ENCODE peak calls at places on chromosomes 3 and 15, in eight cellular contexts. One of them, this sample, is unnamed.

GRCh38 chr3:98763076-98763475 is at the start of gene ST3GAL6:
- DNase-seq in adrenal gland: peak; percentile 67
- DNase-seq in Peyer's patch: no peak
- DNase-seq in K562: no peak
- DNase-seq in tibial nerve: no peak
- DNase-seq in H1: no peak
- DNase-seq in breast epithelium: no peak
- DNase-seq in body of pancreas: peak; percentile 69
- DNase-seq in this sample: peak; percentile 36

GRCh38 chr3:111763101-111763500 is 96.0 kb upstream of the PHLDB2 start:
- DNase-seq in adrenal gland: no peak
- DNase-seq in Peyer's patch: no peak
- DNase-seq in K562: no peak
- DNase-seq in tibial nerve: no peak
- DNase-seq in H1: no peak
- DNase-seq in breast epithelium: no peak
- DNase-seq in body of pancreas: no peak
- DNase-seq in this sample: no peak

GRCh38 chr3:190217081-190217480 is 96.4 kb upstream of the P3H2 start:
- DNase-seq in adrenal gland: no peak
- DNase-seq in Peyer's patch: no peak
- DNase-seq in K562: no peak
- DNase-seq in tibial nerve: no peak
- DNase-seq in H1: no peak
- DNase-seq in breast epithelium: no peak
- DNase-seq in body of pancreas: no peak
- DNase-seq in this sample: no peak

GRCh38 chr15:79523266-79523665 is 91.1 kb downstream of the MINAR1 start:
- DNase-seq in adrenal gland: no peak
- DNase-seq in Peyer's patch: no peak
- DNase-seq in K562: no peak
- DNase-seq in tibial nerve: no peak
- DNase-seq in H1: no peak
- DNase-seq in breast epithelium: no peak
- DNase-seq in body of pancreas: no peak
- DNase-seq in this sample: no peak

GRCh38 chr3:67381667-67382272 is 272.6 kb downstream of the SUCLG2 start:
- DNase-seq in adrenal gland: peak; percentile 41
- DNase-seq in Peyer's patch: no peak
- DNase-seq in K562: no peak
- DNase-seq in tibial nerve: no peak
- DNase-seq in H1: no peak
- DNase-seq in breast epithelium: no peak
- DNase-seq in body of pancreas: no peak
- DNase-seq in this sample: peak; percentile 25

GRCh38 chr15:80727196-80727595 is 32.1 kb downstream of the ABHD17C start:
- DNase-seq in adrenal gland: no peak
- DNase-seq in Peyer's patch: no peak
- DNase-seq in K562: no peak
- DNase-seq in tibial nerve: no peak
- DNase-seq in H1: no peak
- DNase-seq in breast epithelium: no peak
- DNase-seq in body of pancreas: no peak
- DNase-seq in this sample: no peak

GRCh38 chr3:154122096-154122911 is 1.1 kb downstream of the ARHGEF26 start:
- DNase-seq in adrenal gland: no peak
- DNase-seq in Peyer's patch: peak; percentile 51
- DNase-seq in K562: no peak
- DNase-seq in tibial nerve: no peak
- DNase-seq in H1: no peak
- DNase-seq in breast epithelium: no peak
- DNase-seq in body of pancreas: peak; percentile 4
- DNase-seq in this sample: no peak

GRCh38 chr15:48076454-48076853 is 44.3 kb upstream of the SLC24A5 start:
- DNase-seq in adrenal gland: peak; percentile 54
- DNase-seq in Peyer's patch: no peak
- DNase-seq in K562: no peak
- DNase-seq in tibial nerve: no peak
- DNase-seq in H1: no peak
- DNase-seq in breast epithelium: no peak
- DNase-seq in body of pancreas: no peak
- DNase-seq in this sample: no peak

GRCh38 chr3:170054204-170054603 is 16.4 kb downstream of the GPR160 start:
- DNase-seq in adrenal gland: no peak
- DNase-seq in Peyer's patch: no peak
- DNase-seq in K562: peak; percentile 32
- DNase-seq in tibial nerve: no peak
- DNase-seq in H1: no peak
- DNase-seq in breast epithelium: no peak
- DNase-seq in body of pancreas: no peak
- DNase-seq in this sample: peak; percentile 26

GRCh38 chr15:32737246-32737757 is 19.5 kb downstream of the GREM1 start:
- DNase-seq in adrenal gland: no peak
- DNase-seq in Peyer's patch: no peak
- DNase-seq in K562: no peak
- DNase-seq in tibial nerve: no peak
- DNase-seq in H1: no peak
- DNase-seq in breast epithelium: no peak
- DNase-seq in body of pancreas: no peak
- DNase-seq in this sample: no peak

GRCh38 chr3:44439499-44440295 is 37.8 kb downstream of the ZNF445 start:
- DNase-seq in adrenal gland: peak; percentile 76
- DNase-seq in Peyer's patch: no peak
- DNase-seq in K562: peak; percentile 95
- DNase-seq in tibial nerve: peak; percentile 29
- DNase-seq in H1: no peak
- DNase-seq in breast epithelium: no peak
- DNase-seq in body of pancreas: peak; percentile 85
- DNase-seq in this sample: peak; percentile 88

GRCh38 chr3:42743204-42743995 is 29.7 kb downstream of the CCDC13 start:
- DNase-seq in adrenal gland: no peak
- DNase-seq in Peyer's patch: no peak
- DNase-seq in K562: no peak
- DNase-seq in tibial nerve: no peak
- DNase-seq in H1: no peak
- DNase-seq in breast epithelium: no peak
- DNase-seq in body of pancreas: no peak
- DNase-seq in this sample: no peak

GRCh38 chr3:187737401-187738088 is 7.7 kb downstream of the BCL6 start:
- DNase-seq in adrenal gland: peak; percentile 84
- DNase-seq in Peyer's patch: peak; percentile 80
- DNase-seq in K562: peak; percentile 36
- DNase-seq in tibial nerve: peak; percentile 50
- DNase-seq in H1: no peak
- DNase-seq in breast epithelium: peak; percentile 70
- DNase-seq in body of pancreas: peak; percentile 75
- DNase-seq in this sample: peak; percentile 23
- TF ChIP-seq POLR2A in adrenal gland: no peak
- TF ChIP-seq POLR2A in Peyer's patch: peak; percentile 20
- TF ChIP-seq POLR2A in K562: no peak
- TF ChIP-seq POLR2A in tibial nerve: no peak
- TF ChIP-seq POLR2A in H1: no peak
- TF ChIP-seq POLR2A in breast epithelium: peak; percentile 7
- TF ChIP-seq POLR2A in body of pancreas: peak; percentile 15
- TF ChIP-seq POLR2A in this sample: no peak

GRCh38 chr15:83845230-83845629 is 191.3 kb downstream of the ADAMTSL3 start:
- DNase-seq in adrenal gland: peak; percentile 21
- DNase-seq in Peyer's patch: no peak
- DNase-seq in K562: no peak
- DNase-seq in tibial nerve: no peak
- DNase-seq in H1: no peak
- DNase-seq in breast epithelium: no peak
- DNase-seq in body of pancreas: no peak
- DNase-seq in this sample: no peak
- TF ChIP-seq POLR2A in adrenal gland: no peak
- TF ChIP-seq POLR2A in Peyer's patch: no peak
- TF ChIP-seq POLR2A in K562: no peak
- TF ChIP-seq POLR2A in tibial nerve: no peak
- TF ChIP-seq POLR2A in H1: no peak
- TF ChIP-seq POLR2A in breast epithelium: no peak
- TF ChIP-seq POLR2A in body of pancreas: no peak
- TF ChIP-seq POLR2A in this sample: no peak

GRCh38 chr15:90154861-90155626 is 46.1 kb upstream of the SEMA4B start:
- DNase-seq in adrenal gland: no peak
- DNase-seq in Peyer's patch: no peak
- DNase-seq in K562: no peak
- DNase-seq in tibial nerve: no peak
- DNase-seq in H1: no peak
- DNase-seq in breast epithelium: no peak
- DNase-seq in body of pancreas: peak; percentile 90
- DNase-seq in this sample: no peak

GRCh38 chr15:90162956-90163355 is 38.2 kb upstream of the SEMA4B start:
- DNase-seq in adrenal gland: no peak
- DNase-seq in Peyer's patch: no peak
- DNase-seq in K562: no peak
- DNase-seq in tibial nerve: no peak
- DNase-seq in H1: no peak
- DNase-seq in breast epithelium: no peak
- DNase-seq in body of pancreas: no peak
- DNase-seq in this sample: no peak

GRCh38 chr15:90161946-90162345 is 39.2 kb upstream of the SEMA4B start:
- DNase-seq in adrenal gland: no peak
- DNase-seq in Peyer's patch: no peak
- DNase-seq in K562: no peak
- DNase-seq in tibial nerve: no peak
- DNase-seq in H1: no peak
- DNase-seq in breast epithelium: no peak
- DNase-seq in body of pancreas: no peak
- DNase-seq in this sample: no peak

GRCh38 chr15:90160781-90161727 is 40.1 kb upstream of the SEMA4B start:
- DNase-seq in adrenal gland: no peak
- DNase-seq in Peyer's patch: peak; percentile 84
- DNase-seq in K562: no peak
- DNase-seq in tibial nerve: no peak
- DNase-seq in H1: no peak
- DNase-seq in breast epithelium: peak; percentile 90
- DNase-seq in body of pancreas: peak; percentile 95
- DNase-seq in this sample: no peak

GRCh38 chr15:90159213-90159612 is 41.9 kb upstream of the SEMA4B start:
- DNase-seq in adrenal gland: no peak
- DNase-seq in Peyer's patch: no peak
- DNase-seq in K562: no peak
- DNase-seq in tibial nerve: no peak
- DNase-seq in H1: no peak
- DNase-seq in breast epithelium: no peak
- DNase-seq in body of pancreas: no peak
- DNase-seq in this sample: no peak
- TF ChIP-seq POLR2A in adrenal gland: no peak
- TF ChIP-seq POLR2A in Peyer's patch: no peak
- TF ChIP-seq POLR2A in K562: no peak
- TF ChIP-seq POLR2A in tibial nerve: no peak
- TF ChIP-seq POLR2A in H1: no peak
- TF ChIP-seq POLR2A in breast epithelium: no peak
- TF ChIP-seq POLR2A in body of pancreas: no peak
- TF ChIP-seq POLR2A in this sample: no peak

GRCh38 chr3:46690798-46691197 is 2.7 kb downstream of the ALS2CL start:
- DNase-seq in adrenal gland: peak; percentile 11
- DNase-seq in Peyer's patch: peak; percentile 77
- DNase-seq in K562: no peak
- DNase-seq in tibial nerve: no peak
- DNase-seq in H1: no peak
- DNase-seq in breast epithelium: no peak
- DNase-seq in body of pancreas: peak; percentile 42
- DNase-seq in this sample: no peak
- TF ChIP-seq POLR2A in adrenal gland: no peak
- TF ChIP-seq POLR2A in Peyer's patch: peak; percentile 31
- TF ChIP-seq POLR2A in K562: no peak
- TF ChIP-seq POLR2A in tibial nerve: no peak
- TF ChIP-seq POLR2A in H1: no peak
- TF ChIP-seq POLR2A in breast epithelium: no peak
- TF ChIP-seq POLR2A in body of pancreas: no peak
- TF ChIP-seq POLR2A in this sample: no peak

GRCh38 chr15:22912256-22912655 is 67.9 kb downstream of the CYFIP1 start:
- DNase-seq in adrenal gland: no peak
- DNase-seq in Peyer's patch: no peak
- DNase-seq in K562: no peak
- DNase-seq in tibial nerve: no peak
- DNase-seq in H1: no peak
- DNase-seq in breast epithelium: no peak
- DNase-seq in body of pancreas: no peak
- DNase-seq in this sample: no peak
- TF ChIP-seq POLR2A in adrenal gland: no peak
- TF ChIP-seq POLR2A in Peyer's patch: no peak
- TF ChIP-seq POLR2A in K562: no peak
- TF ChIP-seq POLR2A in tibial nerve: no peak
- TF ChIP-seq POLR2A in H1: no peak
- TF ChIP-seq POLR2A in breast epithelium: no peak
- TF ChIP-seq POLR2A in body of pancreas: no peak
- TF ChIP-seq POLR2A in this sample: no peak

GRCh38 chr15:53307952-53308624 is 451.4 kb downstream of the WDR72 start:
- DNase-seq in adrenal gland: no peak
- DNase-seq in Peyer's patch: no peak
- DNase-seq in K562: no peak
- DNase-seq in tibial nerve: no peak
- DNase-seq in H1: no peak
- DNase-seq in breast epithelium: no peak
- DNase-seq in body of pancreas: no peak
- DNase-seq in this sample: no peak
- TF ChIP-seq POLR2A in adrenal gland: no peak
- TF ChIP-seq POLR2A in Peyer's patch: no peak
- TF ChIP-seq POLR2A in K562: no peak
- TF ChIP-seq POLR2A in tibial nerve: no peak
- TF ChIP-seq POLR2A in H1: no peak
- TF ChIP-seq POLR2A in breast epithelium: no peak
- TF ChIP-seq POLR2A in body of pancreas: no peak
- TF ChIP-seq POLR2A in this sample: no peak